ENCODE peak calls at places on chromosomes 6 and 20, in nine cellular contexts. M, V, S, G, T, B, J, A and R are unnamed samples.

GRCh38 chr6:34709386-34709785 is 12.8 kb upstream of the ILRUN start:
- DNase-seq in M (peak; percentile 95), V (no peak), S (peak; percentile 62), G (no peak), T (no peak), B (peak; percentile 73), J (no peak), A (no peak), R (no peak)

GRCh38 chr20:45456632-45457031 is 12.9 kb upstream of the WFDC2 start:
- DNase-seq in M (peak; percentile 7), V (no peak), S (peak; percentile 33), G (no peak), T (peak; percentile 68), B (peak; percentile 28), J (peak; percentile 36), A (peak; percentile 57), R (no peak)

GRCh38 chr20:64131406-64131805 is 24.0 kb upstream of the NPBWR2 start:
- DNase-seq in M (peak; percentile 6), V (no peak), S (peak; percentile 24), G (no peak), T (no peak), B (no peak), J (no peak), A (peak; percentile 79), R (no peak)

GRCh38 chr6:28003059-28003458 is 46.0 kb downstream of the OR2B6 start:
- DNase-seq in M (no peak), V (no peak), S (no peak), G (no peak), T (no peak), B (no peak), J (no peak), A (no peak), R (no peak)

GRCh38 chr6:117531346-117531745 is 48.9 kb downstream of the DCBLD1 start:
- DNase-seq in M (peak; percentile 25), V (no peak), S (peak; percentile 52), G (no peak), T (no peak), B (no peak), J (no peak), A (no peak), R (no peak)

GRCh38 chr20:58629213-58629575 is 21.9 kb upstream of the STX16 start:
- DNase-seq in M (no peak), V (no peak), S (no peak), G (no peak), T (no peak), B (no peak), J (no peak), A (no peak), R (no peak)

GRCh38 chr6:135030056-135030473 is 24.6 kb downstream of the HBS1L start:
- DNase-seq in M (no peak), V (no peak), S (no peak), G (no peak), T (no peak), B (no peak), J (peak; percentile 70), A (no peak), R (no peak)

GRCh38 chr6:138104618-138105213 is 2.5 kb downstream of the PERP start:
- DNase-seq in M (no peak), V (no peak), S (no peak), G (no peak), T (peak; percentile 65), B (no peak), J (no peak), A (peak; percentile 28), R (no peak)

GRCh38 chr20:37395921-37396519 is 50.1 kb downstream of the SRC start:
- DNase-seq in M (no peak), V (peak; percentile 56), S (no peak), G (no peak), T (peak; percentile 95), B (no peak), J (no peak), A (peak; percentile 72), R (no peak)

GRCh38 chr20:32686530-32687179 is 12.9 kb upstream of the C20orf203 start:
- DNase-seq in M (no peak), V (no peak), S (no peak), G (no peak), T (no peak), B (no peak), J (no peak), A (no peak), R (no peak)

GRCh38 chr6:56746767-56747504 is 104.2 kb upstream of the DST start:
- DNase-seq in M (no peak), V (no peak), S (peak; percentile 62), G (no peak), T (no peak), B (no peak), J (no peak), A (peak; percentile 11), R (no peak)

GRCh38 chr6:113825776-113826175 is 31.4 kb upstream of the MARCKS start:
- DNase-seq in M (peak; percentile 85), V (no peak), S (peak; percentile 68), G (no peak), T (no peak), B (no peak), J (no peak), A (no peak), R (no peak)

GRCh38 chr20:49866051-49866450 is 49.3 kb downstream of the SPATA2 start:
- DNase-seq in M (no peak), V (no peak), S (peak; percentile 62), G (no peak), T (no peak), B (no peak), J (no peak), A (no peak), R (no peak)

GRCh38 chr6:161683400-161683799 is 409.5 kb upstream of the AGPAT4 start:
- DNase-seq in M (no peak), V (no peak), S (no peak), G (no peak), T (no peak), B (no peak), J (no peak), A (no peak), R (no peak)

GRCh38 chr6:139240161-139241010 is 51.4 kb downstream of the TXLNB start:
- DNase-seq in M (peak; percentile 77), V (no peak), S (peak; percentile 92), G (no peak), T (no peak), B (peak; percentile 67), J (no peak), A (peak; percentile 82), R (no peak)

GRCh38 chr6:14549319-14549770 is 431.8 kb downstream of the CD83 start:
- DNase-seq in M (no peak), V (no peak), S (no peak), G (no peak), T (peak; percentile 23), B (no peak), J (no peak), A (peak; percentile 80), R (no peak)

GRCh38 chr6:26576929-26577719 is 19.6 kb upstream of the ABT1 start:
- DNase-seq in M (peak; percentile 76), V (peak; percentile 90), S (peak; percentile 86), G (peak; percentile 43), T (no peak), B (peak; percentile 54), J (no peak), A (no peak), R (no peak)

GRCh38 chr6:10418862-10419748 is 4.2 kb upstream of the TFAP2A start:
- DNase-seq in M (no peak), V (no peak), S (peak; percentile 17), G (no peak), T (peak; percentile 88), B (no peak), J (peak; percentile 64), A (no peak), R (no peak)

GRCh38 chr6:53734473-53735299 is 60.1 kb upstream of the LRRC1 start:
- DNase-seq in M (peak; percentile 50), V (peak; percentile 20), S (peak; percentile 77), G (no peak), T (no peak), B (peak; percentile 75), J (peak; percentile 19), A (peak; percentile 20), R (no peak)

GRCh38 chr20:5570442-5570841 is 179.8 kb upstream of the SHLD1 start:
- DNase-seq in M (no peak), V (peak; percentile 61), S (no peak), G (no peak), T (no peak), B (no peak), J (no peak), A (no peak), R (no peak)

GRCh38 chr20:51142448-51142847 is 119.5 kb upstream of the KCNG1 start:
- DNase-seq in M (no peak), V (no peak), S (no peak), G (no peak), T (no peak), B (no peak), J (no peak), A (no peak), R (no peak)